ENCODE peak calls at places on chromosome 1, in eight cellular contexts. G is Calu3; B is tibial nerve; A is Caki2; D is NCI-H1694; U is activated T-cell treated with anti-CD3 and anti-CD28 coated beads for 4 hours; N is left lung; H is activated CD4-positive, alpha-beta T cell treated with anti-CD3 and anti-CD28 coated beads for 36 hours. F is an unnamed sample.

GRCh38 chr1:228782662-228783414 is 47.6 kb downstream of the RHOU start:
- DNase-seq in G (peak; percentile 28), B (no peak), A (peak; percentile 18), D (no peak), U (no peak), N (no peak), H (no peak), F (peak; percentile 74)

GRCh38 chr1:91924146-91924545 is 25.1 kb upstream of the BRDT start:
- DNase-seq in G (no peak), B (no peak), A (peak; percentile 32), D (no peak), U (no peak), N (no peak), H (no peak), F (peak; percentile 93)

GRCh38 chr1:53572061-53572801 is 113.0 kb downstream of the DMRTB1 start:
- DNase-seq in G (peak; percentile 8), B (no peak), A (peak; percentile 61), D (peak; percentile 95), U (no peak), N (no peak), H (peak; percentile 11), F (no peak)

GRCh38 chr1:199302554-199302953 is 663.7 kb downstream of the PTPRC start:
- DNase-seq in G (no peak), B (no peak), A (no peak), D (no peak), U (no peak), N (no peak), H (no peak), F (peak; percentile 26)

GRCh38 chr1:33394716-33395115 is 36.2 kb downstream of the PHC2 start:
- DNase-seq in G (no peak), B (no peak), A (no peak), D (no peak), U (no peak), N (no peak), H (no peak), F (peak; percentile 70)

GRCh38 chr1:168260393-168260792 is 20.3 kb upstream of the TBX19 start:
- DNase-seq in G (no peak), B (no peak), A (no peak), D (no peak), U (no peak), N (no peak), H (no peak), F (no peak)

GRCh38 chr1:224300346-224300745 is 29.6 kb downstream of the NVL start:
- DNase-seq in G (peak; percentile 19), B (no peak), A (peak; percentile 27), D (no peak), U (no peak), N (no peak), H (no peak), F (peak; percentile 87)

GRCh38 chr1:22665752-22666151 is 12.7 kb downstream of the C1QB start:
- DNase-seq in G (peak; percentile 49), B (no peak), A (peak; percentile 18), D (peak; percentile 17), U (no peak), N (no peak), H (peak; percentile 16), F (peak; percentile 18)

GRCh38 chr1:16971330-16972209 is 8.8 kb downstream of the MFAP2 start:
- DNase-seq in G (no peak), B (no peak), A (peak; percentile 14), D (peak; percentile 35), U (no peak), N (no peak), H (no peak), F (peak; percentile 60)

GRCh38 chr1:229857585-229857984 is 209.5 kb upstream of the GALNT2 start:
- DNase-seq in G (no peak), B (no peak), A (no peak), D (no peak), U (no peak), N (no peak), H (no peak), F (peak; percentile 46)

GRCh38 chr1:37479255-37480124 is 5.1 kb downstream of the ZC3H12A start:
- DNase-seq in G (peak; percentile 98), B (peak; percentile 70), A (peak; percentile 92), D (no peak), U (peak; percentile 94), N (peak; percentile 95), H (peak; percentile 96), F (peak; percentile 93)

GRCh38 chr1:206082831-206083695 is 30.1 kb downstream of the RHEX start:
- DNase-seq in G (no peak), B (no peak), A (no peak), D (no peak), U (no peak), N (no peak), H (no peak), F (no peak)

GRCh38 chr1:97093742-97094141 is 372.2 kb downstream of the PTBP2 start:
- DNase-seq in G (no peak), B (no peak), A (no peak), D (no peak), U (no peak), N (no peak), H (no peak), F (peak; percentile 18)